ENCODE peak calls at places on chromosomes 4 and X, in six cellular contexts. O, T, H, P, R and B are unnamed samples.

GRCh38 chrX:24145340-24146186 is 4.0 kb upstream of the ZFX start:
- DNase-seq in H (no peak), P (no peak), O (no peak), R (no peak), T (no peak), B (no peak)

GRCh38 chrX:74551934-74552333 is 62.5 kb downstream of the RLIM start:
- DNase-seq in P (no peak), H (no peak), T (no peak), O (no peak), R (no peak), B (no peak)

GRCh38 chr4:98558770-98559169 is 99.6 kb downstream of the TSPAN5 start:
- DNase-seq in P (no peak), H (no peak), R (no peak), T (no peak), O (no peak), B (no peak)

GRCh38 chr4:141133146-141134006 is at the start of gene RNF150:
- DNase-seq in H (no peak), P (peak; percentile 93), T (peak; percentile 80), R (peak; percentile 83), O (no peak), B (no peak)

GRCh38 chrX:8873956-8874355 is 72.8 kb upstream of the FAM9A start:
- DNase-seq in H (no peak), R (no peak), O (no peak), T (no peak), P (no peak), B (no peak)

GRCh38 chr4:111512081-111512774 is 633.0 kb upstream of the FAM241A start:
- DNase-seq in P (no peak), T (no peak), H (no peak), O (no peak), R (no peak), B (no peak)

GRCh38 chr4:148962539-148963290 is 520.5 kb upstream of the NR3C2 start:
- DNase-seq in H (no peak), T (no peak), R (no peak), P (no peak), O (no peak), B (no peak)

GRCh38 chrX:73214366-73215094 is at the start of gene NAP1L2:
- DNase-seq in T (peak; percentile 24), R (peak; percentile 26), P (peak; percentile 62), O (peak; percentile 19), H (peak; percentile 25), B (peak; percentile 27)

GRCh38 chr4:114019276-114019971 is 40.0 kb upstream of the ARSJ start:
- DNase-seq in R (no peak), O (no peak), H (no peak), T (no peak), P (no peak), B (no peak)

GRCh38 chrX:41599507-41599906 is 89.3 kb upstream of the GPR34 start:
- DNase-seq in H (no peak), O (no peak), T (no peak), P (no peak), R (no peak), B (no peak)

GRCh38 chr4:122700178-122700725 is 32.3 kb upstream of the BBS12 start:
- DNase-seq in T (peak; percentile 30), P (peak; percentile 30), R (peak; percentile 23), H (no peak), O (no peak), B (no peak)

GRCh38 chr4:100414016-100414790 is 103.6 kb downstream of the EMCN start:
- DNase-seq in H (no peak), P (no peak), O (no peak), R (no peak), T (no peak), B (no peak)

GRCh38 chrX:64186974-64187761 is 18.3 kb downstream of the AMER1 start:
- DNase-seq in R (no peak), P (peak; percentile 56), H (no peak), T (no peak), O (no peak), B (no peak)

GRCh38 chr4:7424553-7425111 is 10.1 kb downstream of the PSAPL1 start:
- DNase-seq in R (no peak), T (no peak), H (no peak), O (peak; percentile 12), P (no peak), B (no peak)

GRCh38 chr4:87108142-87108546 is 112.3 kb downstream of the KLHL8 start:
- DNase-seq in O (no peak), P (no peak), T (no peak), H (no peak), R (no peak), B (no peak)

GRCh38 chrX:145735036-145735435 is 82.6 kb upstream of the SLITRK2 start:
- DNase-seq in H (no peak), R (no peak), P (no peak), T (no peak), O (no peak), B (no peak)

GRCh38 chr4:26263165-26263564 is 57.6 kb upstream of the RBPJ start:
- DNase-seq in P (no peak), O (no peak), R (peak; percentile 73), T (no peak), H (no peak), B (no peak)

GRCh38 chr4:83240379-83240875 is 44.2 kb downstream of the COQ2 start:
- DNase-seq in P (no peak), O (no peak), H (no peak), R (no peak), T (no peak), B (no peak)

GRCh38 chr4:422587-422986 is 76.4 kb downstream of the ZNF721 start:
- DNase-seq in T (no peak), P (no peak), H (no peak), O (no peak), R (no peak), B (no peak)

GRCh38 chrX:155874571-155875244 is 6.4 kb upstream of the VAMP7 start:
- DNase-seq in H (no peak), T (no peak), R (no peak), O (no peak), P (no peak), B (no peak)

GRCh38 chr4:8188085-8188484 is 11.0 kb upstream of the SH3TC1 start:
- DNase-seq in R (no peak), P (no peak), H (no peak), O (no peak), T (no peak), B (no peak)

GRCh38 chrX:9503261-9503660 is 38.4 kb downstream of the TBL1X start:
- DNase-seq in P (no peak), H (no peak), T (no peak), O (no peak), R (no peak), B (no peak)

GRCh38 chr4:106063009-106063408 is 167.7 kb downstream of the NPNT start:
- DNase-seq in O (no peak), P (no peak), R (no peak), H (no peak), T (no peak), B (no peak)

GRCh38 chrX:118974908-118975671 is 672 bp downstream of the LONRF3 start:
- DNase-seq in P (peak; percentile 22), R (peak; percentile 42), H (peak; percentile 37), O (peak; percentile 56), T (no peak), B (peak; percentile 46)

GRCh38 chrX:14697453-14697852 is 168.1 kb downstream of the GLRA2 start:
- DNase-seq in P (peak; percentile 2), R (peak; percentile 41), T (no peak), H (no peak), O (no peak), B (no peak)

GRCh38 chr4:83250666-83251065 is 33.9 kb downstream of the COQ2 start:
- DNase-seq in P (no peak), H (no peak), T (no peak), R (no peak), O (no peak), B (no peak)

GRCh38 chrX:1151378-1152077 is 60.9 kb downstream of the CRLF2 start:
- DNase-seq in R (no peak), P (no peak), O (no peak), T (no peak), H (no peak), B (no peak)

GRCh38 chr4:9825049-9825448 is 43.6 kb downstream of the DRD5 start:
- DNase-seq in O (no peak), R (no peak), P (no peak), T (no peak), H (no peak), B (no peak)